ENCODE peak calls at places on chromosomes 1 and 21, in six cellular contexts. K is DND-41, Y is stomach, F is tibial artery, J is fibroblast of lung, L is GM12865. G is an unnamed sample.
A peak's percentile ranks its signal among the peaks of the same experiment; 100 is the strongest.

GRCh38 chr1:178973671-178974091 is 52.0 kb upstream of the FAM20B start:
- DNase-seq in K (peak; percentile 82), Y (no peak), F (no peak), J (peak; percentile 18), L (peak; percentile 65), G (no peak)

GRCh38 chr1:238484121-238484520 is 593.4 kb upstream of the ZP4 start:
- DNase-seq in K (no peak), Y (no peak), F (no peak), J (peak; percentile 18), L (no peak), G (no peak)

GRCh38 chr1:23502951-23503350 is 19.0 kb upstream of the ASAP3 start:
- DNase-seq in K (no peak), Y (no peak), F (no peak), J (no peak), L (no peak), G (no peak)

GRCh38 chr1:93659805-93660479 is 21.7 kb downstream of the BCAR3 start:
- DNase-seq in K (no peak), Y (no peak), F (peak; percentile 73), J (peak; percentile 35), L (no peak), G (no peak)

GRCh38 chr1:213050745-213051126 is 305 bp upstream of the RPS6KC1 start:
- DNase-seq in K (no peak), Y (no peak), F (no peak), J (no peak), L (no peak), G (no peak)

GRCh38 chr1:224541901-224542610 is 74.1 kb upstream of the CNIH3 start:
- DNase-seq in K (no peak), Y (no peak), F (no peak), J (peak; percentile 88), L (no peak), G (no peak)

GRCh38 chr1:15028117-15028516 is 125.4 kb upstream of the TMEM51 start:
- DNase-seq in K (no peak), Y (no peak), F (peak; percentile 86), J (peak; percentile 98), L (no peak), G (no peak)

GRCh38 chr1:235996048-235996785 is 68.7 kb downstream of the NID1 start:
- DNase-seq in K (no peak), Y (no peak), F (no peak), J (no peak), L (peak; percentile 88), G (peak; percentile 45)

GRCh38 chr1:218711884-218712674 is 366.9 kb downstream of the TGFB2 start:
- DNase-seq in K (no peak), Y (no peak), F (no peak), J (peak; percentile 31), L (no peak), G (no peak)

GRCh38 chr1:181135462-181135781 is 46.9 kb downstream of the IER5 start:
- DNase-seq in K (peak; percentile 53), Y (no peak), F (peak; percentile 41), J (peak; percentile 49), L (peak; percentile 81), G (no peak)
- TF ChIP-seq CTCF in K (peak; percentile 49), Y (no peak), F (no peak), J (peak; percentile 39), L (peak; percentile 55), G (no peak)

DNA sequence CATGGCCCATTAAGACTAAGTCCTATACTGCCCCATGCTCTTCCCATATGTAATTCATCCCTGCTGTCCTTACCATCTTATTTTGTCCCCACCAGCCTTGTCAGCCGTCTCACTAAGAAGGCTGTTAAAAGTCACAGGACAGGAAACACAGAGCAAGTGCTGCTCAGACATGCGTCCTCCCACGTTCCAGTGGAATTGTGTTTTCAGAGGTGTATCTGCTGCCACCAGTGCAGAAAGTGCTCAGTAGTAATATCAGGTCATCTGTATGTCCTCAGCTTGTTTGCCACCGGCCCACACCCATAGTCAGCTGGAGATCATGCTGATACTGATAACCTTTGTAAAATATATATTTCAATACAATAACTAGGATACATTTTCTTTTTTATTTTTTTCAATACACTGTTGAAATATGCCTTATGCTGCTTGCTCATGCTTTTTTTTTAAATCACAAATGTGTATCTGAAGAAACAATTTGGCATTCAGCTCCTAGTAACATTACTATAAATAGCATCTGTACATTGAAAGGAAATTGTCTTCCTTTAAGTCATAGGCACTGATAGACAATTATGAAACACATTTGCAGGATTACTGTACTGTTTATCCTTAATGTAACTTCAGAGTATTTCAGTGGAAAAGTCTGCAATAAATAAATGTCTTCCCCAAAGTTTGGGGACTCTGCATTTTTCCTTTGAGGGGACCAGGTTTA is 156.9 kb downstream of the EDEM3 start:
- DNase-seq in K (no peak), Y (no peak), F (no peak), J (no peak), L (no peak), G (no peak)
- TF ChIP-seq CTCF in K (no peak), Y (no peak), F (no peak), J (no peak), L (no peak), G (no peak)

DNA sequence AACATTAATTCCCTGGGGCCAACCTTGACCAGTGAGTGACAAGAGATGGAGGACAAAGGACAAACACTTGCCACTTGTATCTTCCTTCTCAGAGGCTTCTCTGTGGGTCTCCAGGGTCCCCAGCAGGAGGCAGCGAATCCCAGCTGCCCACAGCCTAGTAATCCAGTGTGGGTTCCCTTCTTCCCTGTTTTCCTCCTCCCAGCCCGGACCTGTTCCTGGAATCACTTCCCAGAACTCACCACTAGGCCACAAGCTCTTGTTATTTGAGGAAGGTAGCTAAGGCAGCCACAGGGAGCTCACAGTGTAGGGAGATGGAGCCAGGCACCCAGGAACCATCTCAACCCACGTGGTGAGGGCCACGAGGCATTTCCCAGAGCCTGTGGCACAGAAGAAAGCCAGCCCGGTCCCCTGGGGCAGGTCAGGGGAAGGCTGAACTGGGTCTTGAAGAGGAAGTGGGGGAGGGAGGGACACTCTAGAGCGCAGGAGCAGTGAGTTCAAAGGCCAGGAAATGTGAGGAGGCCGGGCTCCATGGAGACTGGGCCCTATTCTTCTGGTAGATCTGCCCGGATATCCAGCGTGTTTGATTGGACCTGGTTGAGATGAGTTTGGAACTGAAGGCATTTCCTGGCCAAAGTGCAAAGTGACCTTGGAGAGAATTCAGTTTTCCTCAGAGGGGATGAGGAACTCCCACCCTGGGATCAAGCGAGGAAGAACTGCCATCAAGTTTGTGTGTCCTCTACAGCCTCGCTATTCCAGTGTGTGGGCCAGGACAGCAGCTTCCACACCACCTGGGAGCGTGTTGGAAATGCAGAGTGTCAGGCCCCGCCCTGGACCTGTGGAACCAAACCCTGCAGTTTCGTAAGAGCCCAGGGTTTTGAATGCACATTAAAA is 20.3 kb upstream of the C2CD2 start:
- DNase-seq in K (peak; percentile 72), Y (peak; percentile 22), F (no peak), J (no peak), L (peak; percentile 77), G (peak; percentile 51)
- TF ChIP-seq CTCF in K (peak; percentile 40), Y (no peak), F (no peak), J (no peak), L (no peak), G (no peak)

GRCh38 chr1:27891196-27891889 is 19.0 kb downstream of the THEMIS2 start:
- DNase-seq in K (no peak), Y (no peak), F (no peak), J (no peak), L (peak; percentile 90), G (peak; percentile 56)
- TF ChIP-seq CTCF in K (no peak), Y (no peak), F (peak; percentile 20), J (no peak), L (no peak), G (no peak)

DNA sequence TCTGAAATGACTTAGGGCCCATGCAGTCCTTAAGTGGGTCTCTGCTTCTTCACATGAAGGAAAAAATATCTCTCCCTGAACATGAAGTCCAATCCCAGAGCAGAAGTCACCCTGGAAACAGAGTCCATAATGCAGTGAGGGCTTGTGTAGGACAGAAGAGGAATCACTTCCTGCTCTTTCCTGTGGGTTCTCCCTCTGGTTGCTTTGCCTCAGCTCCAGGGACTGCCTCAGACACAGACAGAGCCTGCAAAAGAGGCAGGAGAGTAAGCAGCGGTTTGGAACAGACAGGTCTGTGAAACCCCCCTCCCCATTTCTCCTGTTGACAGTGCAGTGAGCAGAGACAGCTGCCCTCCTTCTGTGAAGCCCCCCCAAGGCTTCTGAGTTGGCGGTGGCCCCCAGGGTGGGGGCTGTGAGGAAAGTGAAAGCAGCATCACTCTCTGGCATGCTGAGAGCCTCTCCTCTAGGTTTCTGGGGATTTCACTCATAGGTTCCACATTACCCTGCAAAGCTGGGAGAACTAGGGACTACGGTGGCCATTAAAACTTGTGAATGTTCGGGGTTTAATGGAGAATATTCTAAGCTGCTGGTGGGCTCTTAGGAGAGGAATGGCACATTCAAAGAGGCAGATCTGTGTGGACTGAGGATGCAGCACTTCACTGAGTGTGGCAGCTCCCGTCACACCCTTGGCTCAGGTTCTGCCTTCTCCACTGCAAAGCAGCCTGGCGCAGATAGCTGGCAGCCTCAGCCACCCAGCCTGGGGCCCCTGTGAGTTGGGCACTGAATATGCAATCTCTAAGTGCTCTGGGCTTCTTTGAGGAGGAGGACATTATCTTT is 53.1 kb downstream of the MAB21L3 start:
- DNase-seq in K (no peak), Y (no peak), F (peak; percentile 83), J (no peak), L (no peak), G (no peak)
- TF ChIP-seq CTCF in K (no peak), Y (no peak), F (no peak), J (no peak), L (no peak), G (no peak)

GRCh38 chr1:111448918-111449702 is at the start of the genes ATP5PB and WDR77:
- DNase-seq in K (peak; percentile 95), Y (peak; percentile 94), F (peak; percentile 98), J (peak; percentile 97), L (peak; percentile 99), G (peak; percentile 95)
- TF ChIP-seq CTCF in K (no peak), Y (no peak), F (no peak), J (no peak), L (no peak), G (no peak)

GRCh38 chr1:43990271-43991199 is 864 bp upstream of the CCDC24 start:
- DNase-seq in K (peak; percentile 11), Y (no peak), F (no peak), J (peak; percentile 13), L (no peak), G (peak; percentile 34)
- TF ChIP-seq CTCF in K (peak; percentile 19), Y (no peak), F (no peak), J (peak; percentile 7), L (no peak), G (no peak)

DNA sequence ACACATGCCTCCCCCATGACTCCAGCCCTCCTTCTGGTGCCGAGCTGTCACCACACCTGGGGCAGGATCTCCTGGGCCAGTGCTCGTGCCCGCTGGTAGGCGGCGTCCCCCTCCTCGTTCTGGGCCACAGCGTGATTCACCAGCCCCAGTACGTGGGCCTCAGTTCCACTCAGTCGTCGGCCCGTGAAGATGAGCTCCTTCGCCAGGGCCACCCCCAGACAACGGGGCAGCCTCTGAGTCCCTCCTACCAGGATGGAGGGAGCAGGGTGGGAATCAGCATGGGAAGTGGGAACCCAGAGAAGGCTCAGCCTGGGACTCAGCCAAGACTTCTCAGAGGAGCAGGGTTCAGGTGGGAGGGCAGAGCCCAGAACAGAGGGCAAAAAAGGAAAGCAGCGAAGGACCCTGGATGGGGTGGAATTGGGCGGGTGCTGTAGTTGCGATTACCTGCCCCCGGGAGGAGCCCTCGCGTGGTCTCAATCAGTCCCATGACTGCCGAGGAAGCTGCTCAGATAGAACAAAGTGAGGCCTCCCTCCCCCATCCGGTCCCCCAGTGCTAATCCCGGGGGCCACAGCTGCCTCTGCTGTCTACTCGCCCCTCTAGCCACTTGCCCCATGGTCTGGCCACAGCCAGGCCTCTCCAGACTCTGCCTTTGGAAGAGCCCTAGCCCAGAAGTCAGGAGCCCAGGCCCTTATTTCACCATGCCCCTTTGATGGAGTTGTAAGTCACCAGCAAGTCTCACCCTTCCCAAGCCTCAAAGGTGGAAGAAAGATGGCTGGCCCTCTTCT is 16.8 kb downstream of the ECHDC2 start:
- DNase-seq in K (peak; percentile 62), Y (peak; percentile 29), F (no peak), J (peak; percentile 15), L (peak; percentile 63), G (peak; percentile 65)
- TF ChIP-seq CTCF in K (peak; percentile 77), Y (no peak), F (no peak), J (peak; percentile 42), L (peak; percentile 67), G (peak; percentile 3)